ENCODE peak calls at places on chromosomes 1 and 21, in six cellular contexts. L is K562, O is H1, R is GM12892, M is HepG2, D is GM12878. P is an unnamed sample.

GRCh38 chr1:59595774-59596173 is 219.0 kb upstream of the HOOK1 start:
- DNase-seq in R (no peak), O (no peak), L (no peak), M (no peak), D (no peak), P (no peak)

GRCh38 chr1:192538407-192539311 is 36.9 kb upstream of the RGS1 start:
- DNase-seq in D (peak), O (no peak), M (no peak), L (no peak), R (no peak), P (no peak)

GRCh38 chr1:210185063-210185462 is 47.5 kb upstream of the SERTAD4 start:
- DNase-seq in R (no peak), M (no peak), L (no peak), O (no peak), D (no peak), P (no peak)

GRCh38 chr1:231424950-231425805 is 3.1 kb upstream of the EGLN1 start:
- DNase-seq in D (no peak), M (no peak), L (no peak), R (no peak), O (no peak), P (no peak)

GRCh38 chr1:205837380-205837970 is 12.5 kb downstream of the PM20D1 start:
- DNase-seq in M (no peak), D (no peak), L (no peak), O (no peak), R (no peak), P (no peak)

GRCh38 chr1:81689531-81689941 is 111.2 kb upstream of the ADGRL2 start:
- DNase-seq in O (no peak), M (no peak), D (no peak), R (no peak), L (no peak), P (no peak)

GRCh38 chr1:39833616-39834015 is 45.0 kb upstream of the BMP8B start:
- DNase-seq in L (no peak), M (no peak), R (no peak), O (no peak), D (no peak), P (no peak)

GRCh38 chr1:204366759-204367158 is 7.0 kb upstream of the PLEKHA6 start:
- DNase-seq in O (no peak), M (no peak), D (no peak), R (no peak), L (peak), P (no peak)

GRCh38 chr1:25800538-25801377 is 765 bp downstream of the SELENON start:
- DNase-seq in O (no peak), D (no peak), L (no peak), R (no peak), M (no peak), P (no peak)

DNA sequence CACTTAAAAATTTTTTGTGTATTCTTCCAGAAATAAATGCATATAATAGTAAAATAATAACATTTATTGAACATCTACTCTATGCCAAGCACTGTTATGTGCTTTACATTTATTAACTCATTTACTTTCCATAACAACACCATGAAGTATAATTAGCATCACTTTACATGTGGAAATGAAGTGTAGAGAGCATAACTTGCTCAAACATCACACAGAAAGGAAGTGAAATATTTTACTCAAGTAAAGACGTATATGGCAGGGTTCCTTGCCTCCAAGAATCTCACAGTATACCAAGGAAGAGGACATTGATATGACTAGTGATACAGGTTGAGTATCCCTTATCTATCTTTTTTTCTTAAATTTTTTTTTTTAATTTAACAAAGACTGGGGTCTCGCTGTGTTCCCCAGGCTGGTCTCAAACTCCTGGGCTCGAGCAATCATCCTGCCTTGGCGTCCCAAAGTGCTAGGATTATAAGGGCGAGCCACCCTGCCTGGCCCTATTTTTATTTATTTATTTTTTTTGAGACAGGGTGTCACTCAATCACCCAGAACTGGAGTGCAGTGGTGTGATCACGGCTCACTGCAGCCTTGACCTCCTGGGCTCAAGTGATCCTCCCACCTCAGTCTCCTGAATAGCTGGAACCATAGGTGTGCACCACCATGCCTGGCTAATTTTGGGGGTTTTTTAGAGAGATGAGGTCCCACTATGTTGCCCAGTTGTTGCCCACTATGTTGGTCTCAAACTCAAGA is 7.7 kb upstream of the CLIC4 start:
- DNase-seq in D (no peak), L (no peak), O (no peak), M (no peak), R (no peak), P (no peak)
- TF ChIP-seq TAF1 in D (no peak), L (no peak), O (no peak), M (no peak), R (no peak), P (no peak)

GRCh38 chr1:150548324-150548631 is 930 bp upstream of the ADAMTSL4 start:
- DNase-seq in D (no peak), R (no peak), M (no peak), O (no peak), L (no peak), P (no peak)

GRCh38 chr1:150550222-150551048 is 1.2 kb downstream of the ADAMTSL4 start:
- DNase-seq in D (no peak), O (no peak), R (no peak), M (no peak), L (peak), P (no peak)

GRCh38 chr1:150551049-150551783 is 2.0 kb downstream of the ADAMTSL4 start:
- DNase-seq in D (no peak), O (no peak), R (no peak), L (no peak), M (no peak), P (no peak)

GRCh38 chr1:150549496-150550221 is 451 bp downstream of the ADAMTSL4 start:
- DNase-seq in O (no peak), M (no peak), R (no peak), D (no peak), L (peak), P (no peak)

DNA sequence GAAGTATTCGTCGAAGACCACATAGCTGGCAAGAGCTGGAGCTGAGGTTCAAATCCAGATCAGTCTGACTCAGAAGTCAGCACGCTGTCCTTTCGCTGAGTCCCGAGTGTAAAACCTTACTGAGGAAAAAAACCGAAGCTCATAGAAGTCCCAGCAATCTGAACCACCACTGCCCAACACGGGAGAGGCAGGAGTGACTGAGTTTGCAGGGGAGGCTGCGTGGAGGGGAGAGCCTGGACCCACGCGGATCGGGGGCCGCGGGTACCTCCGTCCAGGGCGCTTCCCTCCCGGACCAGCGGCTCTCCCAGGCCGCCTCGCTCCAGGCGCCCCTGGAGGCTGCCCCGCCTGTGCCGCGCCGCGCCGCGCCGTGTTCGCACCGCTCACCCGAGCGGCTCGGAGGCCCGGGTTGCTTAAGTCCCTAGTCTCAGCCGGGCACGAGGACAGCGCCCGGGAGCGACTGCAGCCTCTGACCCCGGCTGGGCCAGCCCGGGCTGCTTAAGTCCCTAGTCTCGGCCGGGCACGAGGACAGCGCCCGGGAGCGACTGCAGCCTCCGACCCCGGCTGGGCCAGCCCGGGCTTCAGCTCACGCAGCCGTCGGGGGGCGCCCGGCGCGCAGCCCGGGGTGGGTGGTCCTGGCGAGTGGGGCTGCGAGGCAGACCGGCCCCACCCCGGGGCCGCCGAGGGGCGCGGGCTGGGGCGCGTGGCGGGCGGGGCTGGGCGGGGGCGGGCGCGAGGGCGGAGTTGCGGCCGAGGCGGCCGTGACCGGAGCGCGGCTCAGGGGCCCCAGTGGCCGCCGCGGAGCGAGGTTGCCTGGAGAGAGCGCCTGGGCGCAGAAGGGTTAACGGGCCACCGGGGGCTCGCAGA is at the start of gene ADAMTSL4:
- DNase-seq in D (no peak), M (no peak), R (peak), O (no peak), L (peak), P (peak)
- TF ChIP-seq POLR2A in D (peak), M (no peak), R (no peak), O (no peak), L (peak), P (no peak)

GRCh38 chr1:183989078-183989577 is 48.4 kb downstream of the COLGALT2 start:
- DNase-seq in L (peak), O (no peak), R (peak), M (no peak), D (peak), P (peak)
- TF ChIP-seq TAF1 in L (peak), O (no peak), R (no peak), M (no peak), D (no peak), P (no peak)

GRCh38 chr21:45556302-45556644 is 14.0 kb upstream of the SLC19A1 start:
- DNase-seq in M (no peak), D (no peak), O (no peak), L (no peak), R (no peak), P (no peak)

GRCh38 chr21:45555557-45556301 is 13.5 kb upstream of the SLC19A1 start:
- DNase-seq in R (peak), D (peak), L (peak), O (peak), M (peak), P (peak)

GRCh38 chr21:45552696-45553391 is 10.6 kb upstream of the SLC19A1 start:
- DNase-seq in O (no peak), R (no peak), D (no peak), M (no peak), L (no peak), P (no peak)

GRCh38 chr21:45555251-45555556 is 13.0 kb upstream of the SLC19A1 start:
- DNase-seq in O (no peak), M (no peak), L (no peak), D (no peak), R (no peak), P (no peak)

DNA sequence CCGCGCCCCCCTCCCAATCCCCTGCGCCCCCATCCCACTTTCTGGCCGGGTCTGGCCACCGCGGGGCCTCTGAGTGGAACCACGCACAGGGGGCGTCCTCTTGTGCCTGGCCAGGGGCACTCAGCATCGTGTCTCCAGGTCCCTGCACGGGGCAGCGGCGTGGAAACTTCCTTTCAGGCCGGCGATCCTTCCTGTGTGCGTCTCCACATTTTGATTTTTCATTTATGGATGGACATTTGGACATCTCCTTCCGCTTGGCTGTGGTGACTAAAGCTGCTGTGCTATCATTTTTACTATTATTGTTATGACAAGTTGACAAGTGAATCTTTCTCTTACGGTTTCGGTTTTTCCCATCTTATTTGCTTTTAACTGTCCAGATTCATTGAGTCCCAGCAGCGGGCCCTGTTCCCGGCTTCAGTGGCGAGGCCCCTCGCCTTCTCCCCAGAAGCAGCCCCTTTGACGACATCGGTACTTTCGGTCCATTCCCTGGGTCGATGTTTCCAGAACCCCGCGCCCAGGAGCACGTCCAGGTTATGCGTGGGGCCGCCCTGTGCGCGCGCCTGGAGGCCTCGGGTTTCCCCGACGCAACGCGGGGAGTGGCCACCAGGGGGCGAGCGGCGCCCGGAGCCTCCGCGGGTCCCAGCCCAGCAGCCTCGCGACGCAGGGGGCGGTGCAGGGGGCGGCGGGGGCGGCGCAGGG is 12.4 kb upstream of the SLC19A1 start:
- DNase-seq in M (peak), L (peak), D (peak), R (peak), O (no peak), P (peak)
- TF ChIP-seq POLR2A in M (no peak), L (no peak), D (peak), R (no peak), O (no peak), P (no peak)

GRCh38 chr1:64892576-64893573 is 73.5 kb downstream of the JAK1 start:
- DNase-seq in O (no peak), L (no peak), M (no peak), D (no peak), R (no peak), P (no peak)
- TF ChIP-seq TAF1 in O (no peak), L (no peak), M (no peak), D (no peak), R (no peak), P (no peak)